ENCODE peak calls at places on chromosomes 3 and 15, in ten cellular contexts. O is fibroblast of lung; Q is upper lobe of right lung; J is CD8-positive, alpha-beta memory T cell; Z is prostate gland; E is sigmoid colon; H is GM23248; B is lung; I is uterus; D is mesendoderm. P is an unnamed sample. For H3K4me1, the result is how much of the 10 kb centered on the place peaks cover.

GRCh38 chr15:65086680-65087111 is 10.2 kb downstream of the KBTBD13 start:
- DNase-seq in O (no peak), Q (peak), J (no peak), Z (peak), E (peak), H (peak), B (no peak), I (no peak), D (no peak), P (no peak)

GRCh38 chr3:81395739-81396138 is 365.7 kb downstream of the GBE1 start:
- DNase-seq in O (no peak), Q (no peak), J (no peak), Z (no peak), E (no peak), H (no peak), B (no peak), I (no peak), D (peak), P (peak)

GRCh38 chr15:59456114-59456513 is 18.1 kb downstream of the FAM81A start:
- DNase-seq in O (no peak), Q (peak), J (no peak), Z (peak), E (no peak), H (no peak), B (peak), I (no peak), D (no peak), P (no peak)

GRCh38 chr15:35182841-35183479 is 97.9 kb upstream of the NANOGP8 start:
- DNase-seq in O (no peak), Q (no peak), J (no peak), Z (no peak), E (no peak), H (no peak), B (no peak), I (no peak), D (peak), P (peak)

GRCh38 chr3:23389089-23389488 is 186.0 kb downstream of the UBE2E2 start:
- DNase-seq in O (no peak), Q (no peak), J (no peak), Z (peak), E (no peak), H (no peak), B (no peak), I (no peak), D (peak), P (peak)

GRCh38 chr3:45362768-45363167 is 25.6 kb upstream of the LARS2 start:
- DNase-seq in O (peak), Q (no peak), J (no peak), Z (no peak), E (no peak), H (peak), B (peak), I (no peak), D (no peak), P (no peak)

GRCh38 chr3:12299026-12299425 is 10.2 kb downstream of the PPARG start:
- DNase-seq in O (no peak), Q (no peak), J (no peak), Z (no peak), E (no peak), H (no peak), B (no peak), I (no peak), D (no peak), P (no peak)

GRCh38 chr3:114565201-114565600 is 271.4 kb downstream of the TIGIT start:
- DNase-seq in O (peak), Q (no peak), J (no peak), Z (no peak), E (peak), H (peak), B (peak), I (peak), D (no peak), P (no peak)

GRCh38 chr3:71926242-71926560 is 141.3 kb upstream of the PROK2 start:
- DNase-seq in O (peak), Q (no peak), J (no peak), Z (peak), E (no peak), H (peak), B (peak), I (peak), D (peak), P (peak)

GRCh38 chr3:157488144-157488543 is 15.1 kb downstream of the VEPH1 start:
- DNase-seq in O (no peak), Q (no peak), J (no peak), Z (no peak), E (no peak), H (no peak), B (no peak), I (no peak), D (no peak), P (no peak)

GRCh38 chr15:85411992-85412538 is 31.7 kb downstream of the AKAP13 start:
- DNase-seq in O (peak), Q (no peak), J (no peak), Z (no peak), E (no peak), H (peak), B (no peak), I (no peak), D (no peak), P (no peak)

GRCh38 chr3:141305436-141305835 is 62.9 kb upstream of the ZBTB38 start:
- DNase-seq in O (peak), Q (no peak), J (no peak), Z (no peak), E (no peak), H (peak), B (no peak), I (no peak), D (no peak), P (no peak)

GRCh38 chr3:45596290-45596791 is 1.8 kb downstream of the LIMD1 start:
- DNase-seq in O (no peak), Q (no peak), J (no peak), Z (no peak), E (no peak), H (no peak), B (no peak), I (no peak), D (no peak), P (no peak)

GRCh38 chr3:57006048-57006709 is 54.3 kb upstream of the SPATA12 start:
- DNase-seq in O (no peak), Q (no peak), J (no peak), Z (peak), E (no peak), H (no peak), B (no peak), I (no peak), D (no peak), P (no peak)

GRCh38 chr15:43347114-43347513 is 16.7 kb upstream of the LCMT2 start:
- DNase-seq in O (no peak), Q (no peak), J (no peak), Z (no peak), E (no peak), H (no peak), B (no peak), I (no peak), D (no peak), P (no peak)

GRCh38 chr15:99566157-99566900 is 545 bp downstream of the MEF2A start:
- DNase-seq in O (no peak), Q (peak), J (peak), Z (no peak), E (peak), H (peak), B (peak), I (peak), D (peak), P (no peak)

GRCh38 chr3:37143821-37144220 is 30.6 kb downstream of the LRRFIP2 start:
- DNase-seq in O (no peak), Q (no peak), J (no peak), Z (no peak), E (no peak), H (no peak), B (no peak), I (no peak), D (no peak), P (no peak)

GRCh38 chr3:74434406-74434805 is 180.1 kb downstream of the CNTN3 start:
- DNase-seq in O (no peak), Q (no peak), J (no peak), Z (no peak), E (no peak), H (no peak), B (no peak), I (no peak), D (no peak), P (no peak)

GRCh38 chr3:41460736-41461135 is 261.4 kb downstream of the CTNNB1 start:
- DNase-seq in O (no peak), Q (no peak), J (no peak), Z (no peak), E (no peak), H (no peak), B (no peak), I (no peak), D (no peak), P (no peak)

GRCh38 chr3:194270627-194271458 is 80.3 kb downstream of the CPN2 start:
- DNase-seq in O (peak), Q (peak), J (no peak), Z (peak), E (peak), H (peak), B (peak), I (peak), D (peak), P (no peak)

GRCh38 chr3:24003466-24003865 is 58.4 kb downstream of the NR1D2 start:
- DNase-seq in O (no peak), Q (no peak), J (no peak), Z (no peak), E (no peak), H (no peak), B (no peak), I (no peak), D (no peak), P (no peak)

GRCh38 chr3:151903501-151903991 is 30.1 kb downstream of the SUCNR1 start:
- DNase-seq in O (peak), Q (no peak), J (no peak), Z (no peak), E (no peak), H (peak), B (no peak), I (no peak), D (peak), P (no peak)

GRCh38 chr3:136772709-136773108 is 20.5 kb upstream of the STAG1 start:
- DNase-seq in O (peak), Q (no peak), J (no peak), Z (no peak), E (no peak), H (peak), B (no peak), I (no peak), D (peak), P (no peak)

GRCh38 chr15:96086164-96086563 is 244.3 kb upstream of the NR2F2 start:
- DNase-seq in O (no peak), Q (no peak), J (no peak), Z (no peak), E (no peak), H (no peak), B (no peak), I (no peak), D (no peak), P (no peak)

GRCh38 chr3:96986241-96986640 is 171.8 kb downstream of the EPHA6 start:
- DNase-seq in O (no peak), Q (no peak), J (no peak), Z (no peak), E (no peak), H (no peak), B (no peak), I (no peak), D (no peak), P (no peak)

GRCh38 chr15:43273243-43273642 is 6.5 kb upstream of the TGM5 start:
- DNase-seq in O (no peak), Q (no peak), J (no peak), Z (no peak), E (no peak), H (no peak), B (no peak), I (no peak), D (no peak), P (no peak)

DNA sequence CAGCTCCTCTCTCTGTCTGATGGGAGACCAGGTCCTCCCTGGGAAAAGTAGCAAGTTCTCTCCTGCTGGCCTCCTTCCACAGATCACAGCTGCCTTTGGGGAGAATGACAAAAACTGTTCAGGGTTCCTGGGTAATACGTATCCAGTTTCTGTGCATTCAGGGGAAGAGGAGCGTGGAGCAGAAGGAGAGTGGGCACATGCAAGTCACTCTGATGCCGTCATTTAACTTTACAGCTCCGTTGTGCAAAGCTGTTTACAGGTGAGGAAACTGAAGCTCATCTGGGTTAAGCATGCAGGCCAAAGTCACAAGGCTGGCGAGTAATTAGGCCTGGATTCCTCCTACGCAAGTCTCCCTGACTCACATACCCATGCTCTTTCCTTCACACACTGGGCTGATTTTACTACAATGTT is 7.5 kb upstream of the TM4SF1 start:
- DNase-seq in O (peak), Q (no peak), J (no peak), Z (no peak), E (no peak), H (peak), B (no peak), I (peak), D (peak), P (no peak)
- H3K4me1 ChIP-seq in O (under half), Q (under half), J (under half), Z (under half), E (under half), H (half or more), B (under half), I (under half), D (under half), P (under half)

GRCh38 chr3:30286811-30287210 is 319.6 kb upstream of the TGFBR2 start:
- DNase-seq in O (peak), Q (no peak), J (no peak), Z (no peak), E (no peak), H (peak), B (no peak), I (no peak), D (no peak), P (no peak)

GRCh38 chr3:30286007-30286669 is 320.3 kb upstream of the TGFBR2 start:
- DNase-seq in O (peak), Q (no peak), J (no peak), Z (peak), E (peak), H (peak), B (peak), I (peak), D (no peak), P (no peak)

GRCh38 chr3:30282052-30282708 is 324.2 kb upstream of the TGFBR2 start:
- DNase-seq in O (peak), Q (no peak), J (no peak), Z (no peak), E (no peak), H (peak), B (no peak), I (no peak), D (peak), P (peak)

GRCh38 chr3:30288830-30289229 is 317.6 kb upstream of the TGFBR2 start:
- DNase-seq in O (no peak), Q (no peak), J (no peak), Z (no peak), E (no peak), H (no peak), B (no peak), I (no peak), D (no peak), P (no peak)

GRCh38 chr3:30285188-30286006 is 321.0 kb upstream of the TGFBR2 start:
- DNase-seq in O (no peak), Q (no peak), J (no peak), Z (no peak), E (no peak), H (no peak), B (no peak), I (no peak), D (no peak), P (no peak)
- H3K4me1 ChIP-seq in O (under half), Q (under half), J (under half), Z (under half), E (under half), H (half or more), B (under half), I (under half), D (under half), P (under half)

DNA sequence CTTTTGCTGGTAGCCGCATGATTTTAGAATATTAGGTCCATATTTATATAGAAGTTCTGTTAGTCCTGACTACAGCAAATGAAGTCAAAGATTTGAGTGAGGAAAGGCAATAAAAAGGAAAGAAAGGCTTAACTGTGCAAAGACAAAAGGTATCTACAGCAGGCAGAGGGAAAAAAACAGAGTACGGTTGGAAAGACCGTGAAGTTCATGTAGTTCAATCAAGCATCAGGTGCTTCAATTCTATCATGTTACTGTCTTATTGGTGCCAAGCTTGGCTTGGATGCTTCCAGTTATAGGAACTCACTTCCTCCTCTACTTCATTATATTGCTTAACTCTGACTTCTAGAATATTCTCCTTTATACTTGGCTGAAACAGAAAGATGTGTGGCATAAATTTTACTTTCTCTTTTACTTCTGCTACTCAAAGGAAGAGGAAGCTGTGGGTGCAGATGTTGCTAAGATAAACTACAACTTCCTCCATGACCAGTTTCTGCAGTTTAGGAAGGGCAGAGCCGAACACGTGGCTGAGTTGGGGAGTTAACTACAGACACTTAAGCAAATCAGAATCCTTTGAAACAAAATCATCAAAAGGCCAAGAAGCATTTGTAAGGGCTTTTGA is 72.6 kb upstream of the ZBED2 start:
- DNase-seq in O (peak), Q (no peak), J (peak), Z (no peak), E (no peak), H (peak), B (peak), I (peak), D (no peak), P (no peak)
- H3K4me1 ChIP-seq in O (under half), Q (under half), J (under half), Z (under half), E (under half), H (under half), B (under half), I (under half), D (under half), P (under half)

DNA sequence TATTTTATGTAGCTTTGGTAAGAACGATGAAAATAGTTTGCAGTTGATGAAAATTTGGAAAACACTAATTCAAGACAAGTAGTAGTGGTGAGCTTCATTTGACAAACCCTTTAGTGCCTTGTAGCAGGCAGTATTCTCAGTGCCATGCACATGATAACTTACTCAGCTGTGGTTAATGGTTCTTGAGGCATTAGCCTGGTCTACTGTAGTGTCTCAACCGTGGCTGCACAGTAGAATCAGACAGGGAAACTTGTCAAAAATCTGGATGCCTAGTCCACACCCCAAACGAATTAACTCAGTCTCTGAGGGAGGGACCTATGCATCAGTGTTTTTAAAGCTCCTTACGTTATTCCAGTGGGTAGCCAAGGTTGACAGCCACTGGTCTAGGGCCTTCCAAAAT is 45.4 kb downstream of the PSMD6 start:
- DNase-seq in O (no peak), Q (no peak), J (no peak), Z (no peak), E (no peak), H (peak), B (no peak), I (no peak), D (no peak), P (no peak)
- H3K4me1 ChIP-seq in O (under half), Q (half or more), J (half or more), Z (under half), E (under half), H (under half), B (under half), I (under half), D (under half), P (under half)

DNA sequence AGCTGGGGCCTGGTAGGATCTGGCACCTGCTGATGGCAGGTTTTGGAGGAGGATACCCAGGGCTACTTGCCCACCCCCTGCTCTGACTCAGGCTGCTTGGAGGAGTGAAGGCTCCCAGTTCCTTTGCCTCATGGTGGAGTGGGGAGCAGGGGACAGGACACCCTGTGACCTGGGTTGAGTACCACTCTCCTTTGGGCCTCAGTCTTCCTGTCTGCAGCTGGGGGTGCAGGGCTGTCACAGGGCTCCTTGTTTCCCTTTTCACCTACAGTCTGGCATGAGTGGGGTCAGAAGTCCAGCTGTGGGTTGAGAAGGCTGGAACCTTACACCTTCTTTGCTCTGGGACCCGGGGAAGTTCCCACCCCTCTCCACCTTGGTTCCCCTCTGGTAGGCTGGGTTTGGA is 14.7 kb downstream of the SEMA3F start:
- DNase-seq in O (no peak), Q (no peak), J (no peak), Z (no peak), E (no peak), H (no peak), B (no peak), I (no peak), D (no peak), P (no peak)
- H3K4me1 ChIP-seq in O (under half), Q (half or more), J (under half), Z (under half), E (half or more), H (under half), B (under half), I (under half), D (under half), P (under half)

DNA sequence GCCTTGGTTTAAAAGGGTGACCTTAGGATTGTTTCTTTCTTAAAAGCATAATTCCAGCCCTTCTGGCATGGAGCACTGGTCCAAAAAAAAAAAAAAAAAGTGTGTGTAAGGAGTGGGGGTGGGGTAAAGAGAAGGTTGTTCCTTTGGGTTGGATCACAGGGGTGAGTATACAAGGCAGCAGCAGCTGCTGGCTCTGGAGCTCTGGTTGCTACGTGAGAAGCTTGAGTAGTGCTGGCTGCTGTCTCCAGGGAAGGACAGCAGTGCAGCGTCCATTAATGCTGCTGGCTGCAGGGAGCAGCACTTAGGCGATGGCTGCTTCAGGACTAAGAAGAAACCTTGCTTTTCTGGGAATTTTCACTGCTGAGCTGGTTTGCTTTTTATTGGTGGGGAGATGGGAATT is 2.3 kb downstream of the SETD5 start:
- DNase-seq in O (peak), Q (peak), J (no peak), Z (peak), E (peak), H (peak), B (peak), I (peak), D (peak), P (peak)
- H3K4me1 ChIP-seq in O (under half), Q (half or more), J (half or more), Z (under half), E (half or more), H (half or more), B (under half), I (under half), D (under half), P (under half)

GRCh38 chr3:182486459-182486858 is 306.8 kb upstream of the ATP11B start:
- DNase-seq in O (no peak), Q (no peak), J (no peak), Z (no peak), E (no peak), H (no peak), B (no peak), I (no peak), D (no peak), P (no peak)
- H3K4me1 ChIP-seq in O (under half), Q (under half), J (under half), Z (under half), E (under half), H (under half), B (under half), I (under half), D (under half), P (under half)

P was measured in NT2/D1.